ENCODE peak calls at places on chromosomes 13 and 19, in five cellular contexts. One of them, this sample, is unnamed.

GRCh38 chr13:79735228-79735627 is 254.3 kb downstream of the NDFIP2 start:
- DNase-seq in NCI-H82: no peak
- DNase-seq in NCI-H460: no peak
- DNase-seq in posterior cingulate gyrus: no peak
- DNase-seq in GM04504: peak
- DNase-seq in this sample: no peak

GRCh38 chr13:113022391-113023216 is 53.6 kb downstream of the MCF2L start:
- DNase-seq in NCI-H82: no peak
- DNase-seq in posterior cingulate gyrus: no peak
- DNase-seq in GM04504: no peak
- DNase-seq in NCI-H460: no peak
- DNase-seq in this sample: no peak

GRCh38 chr19:36847968-36848367 is 2.7 kb upstream of the ZNF345 start:
- DNase-seq in NCI-H460: no peak
- DNase-seq in GM04504: no peak
- DNase-seq in NCI-H82: no peak
- DNase-seq in posterior cingulate gyrus: no peak
- DNase-seq in this sample: no peak

GRCh38 chr19:32945260-32945659 is 26.5 kb downstream of the CEP89 start:
- DNase-seq in NCI-H460: no peak
- DNase-seq in NCI-H82: no peak
- DNase-seq in GM04504: no peak
- DNase-seq in posterior cingulate gyrus: no peak
- DNase-seq in this sample: no peak

GRCh38 chr19:16778796-16779411 is 50.3 kb upstream of the SIN3B start:
- DNase-seq in NCI-H82: peak
- DNase-seq in NCI-H460: peak
- DNase-seq in GM04504: peak
- DNase-seq in posterior cingulate gyrus: no peak
- DNase-seq in this sample: no peak

GRCh38 chr13:100434010-100434763 is 154.4 kb downstream of the GGACT start:
- DNase-seq in NCI-H460: no peak
- DNase-seq in GM04504: no peak
- DNase-seq in posterior cingulate gyrus: no peak
- DNase-seq in NCI-H82: no peak
- DNase-seq in this sample: no peak

GRCh38 chr19:48244289-48244688 is 11.4 kb downstream of the CARD8 start:
- DNase-seq in posterior cingulate gyrus: no peak
- DNase-seq in NCI-H82: no peak
- DNase-seq in NCI-H460: no peak
- DNase-seq in GM04504: no peak
- DNase-seq in this sample: no peak

GRCh38 chr19:29531458-29532025 is 5.7 kb downstream of the VSTM2B start:
- DNase-seq in NCI-H82: no peak
- DNase-seq in posterior cingulate gyrus: no peak
- DNase-seq in NCI-H460: no peak
- DNase-seq in GM04504: no peak
- DNase-seq in this sample: no peak

GRCh38 chr19:47186337-47187022 is 44.5 kb downstream of the BBC3 start:
- DNase-seq in NCI-H460: no peak
- DNase-seq in GM04504: no peak
- DNase-seq in NCI-H82: no peak
- DNase-seq in posterior cingulate gyrus: no peak
- DNase-seq in this sample: no peak

GRCh38 chr13:113565526-113566226 is 18.9 kb upstream of the TFDP1 start:
- DNase-seq in NCI-H460: no peak
- DNase-seq in GM04504: no peak
- DNase-seq in posterior cingulate gyrus: no peak
- DNase-seq in NCI-H82: no peak
- DNase-seq in this sample: no peak

GRCh38 chr19:38678891-38679494 is 31.5 kb downstream of the ACTN4 start:
- DNase-seq in posterior cingulate gyrus: peak
- DNase-seq in NCI-H82: no peak
- DNase-seq in GM04504: no peak
- DNase-seq in NCI-H460: no peak
- DNase-seq in this sample: no peak

GRCh38 chr19:49818691-49819331 is 722 bp downstream of the MED25 start:
- DNase-seq in GM04504: no peak
- DNase-seq in NCI-H460: no peak
- DNase-seq in posterior cingulate gyrus: no peak
- DNase-seq in NCI-H82: peak
- DNase-seq in this sample: no peak